ENCODE peak calls at places on chromosome 3, in ten cellular contexts. One of them, this sample, is unnamed.

GRCh38 chr3:112136959-112137693 is 4.1 kb upstream of the GCSAM start:
- DNase-seq in GM13977: no peak
- DNase-seq in stimulated activated CD4-positive, alpha-beta T cell treated with anti-CD3 and anti-CD28 coated beads, Interleukin-4, amount 100 ng/mL, for 48 hours: no peak
- DNase-seq in SJSA1: no peak
- DNase-seq in neuronal stem cell: peak; percentile 75
- DNase-seq in DMS53: peak; percentile 65
- DNase-seq in T-helper 9 cell: no peak
- DNase-seq in effector CD4-positive, alpha-beta T cell: no peak
- DNase-seq in NCI-H1436: peak; percentile 66
- DNase-seq in IMR-90: peak; percentile 34
- DNase-seq in this sample: no peak

GRCh38 chr3:51682079-51682478 is 11.0 kb downstream of the TEX264 start:
- DNase-seq in GM13977: peak; percentile 91
- DNase-seq in stimulated activated CD4-positive, alpha-beta T cell treated with anti-CD3 and anti-CD28 coated beads, Interleukin-4, amount 100 ng/mL, for 48 hours: no peak
- DNase-seq in SJSA1: peak; percentile 59
- DNase-seq in neuronal stem cell: peak; percentile 69
- DNase-seq in DMS53: peak; percentile 70
- DNase-seq in T-helper 9 cell: peak; percentile 54
- DNase-seq in effector CD4-positive, alpha-beta T cell: peak; percentile 65
- DNase-seq in NCI-H1436: peak; percentile 26
- DNase-seq in IMR-90: peak; percentile 88
- DNase-seq in this sample: peak; percentile 63

GRCh38 chr3:164608554-164609276 is 469.6 kb downstream of the SI start:
- DNase-seq in GM13977: no peak
- DNase-seq in stimulated activated CD4-positive, alpha-beta T cell treated with anti-CD3 and anti-CD28 coated beads, Interleukin-4, amount 100 ng/mL, for 48 hours: no peak
- DNase-seq in SJSA1: no peak
- DNase-seq in neuronal stem cell: no peak
- DNase-seq in DMS53: no peak
- DNase-seq in T-helper 9 cell: no peak
- DNase-seq in effector CD4-positive, alpha-beta T cell: no peak
- DNase-seq in NCI-H1436: no peak
- DNase-seq in IMR-90: no peak
- DNase-seq in this sample: no peak

GRCh38 chr3:155704771-155705559 is 39.9 kb downstream of the PLCH1 start:
- DNase-seq in GM13977: no peak
- DNase-seq in stimulated activated CD4-positive, alpha-beta T cell treated with anti-CD3 and anti-CD28 coated beads, Interleukin-4, amount 100 ng/mL, for 48 hours: no peak
- DNase-seq in SJSA1: no peak
- DNase-seq in neuronal stem cell: peak; percentile 43
- DNase-seq in DMS53: no peak
- DNase-seq in T-helper 9 cell: no peak
- DNase-seq in effector CD4-positive, alpha-beta T cell: no peak
- DNase-seq in NCI-H1436: no peak
- DNase-seq in IMR-90: peak; percentile 14
- DNase-seq in this sample: no peak

GRCh38 chr3:72960812-72961518 is 35.6 kb upstream of the PPP4R2 start:
- DNase-seq in GM13977: no peak
- DNase-seq in stimulated activated CD4-positive, alpha-beta T cell treated with anti-CD3 and anti-CD28 coated beads, Interleukin-4, amount 100 ng/mL, for 48 hours: no peak
- DNase-seq in SJSA1: no peak
- DNase-seq in neuronal stem cell: no peak
- DNase-seq in DMS53: peak; percentile 26
- DNase-seq in T-helper 9 cell: no peak
- DNase-seq in effector CD4-positive, alpha-beta T cell: no peak
- DNase-seq in NCI-H1436: no peak
- DNase-seq in IMR-90: peak; percentile 74
- DNase-seq in this sample: no peak

GRCh38 chr3:41907330-41908073 is 54.4 kb downstream of the ULK4 start:
- DNase-seq in GM13977: no peak
- DNase-seq in stimulated activated CD4-positive, alpha-beta T cell treated with anti-CD3 and anti-CD28 coated beads, Interleukin-4, amount 100 ng/mL, for 48 hours: no peak
- DNase-seq in SJSA1: no peak
- DNase-seq in neuronal stem cell: no peak
- DNase-seq in DMS53: no peak
- DNase-seq in T-helper 9 cell: no peak
- DNase-seq in effector CD4-positive, alpha-beta T cell: no peak
- DNase-seq in NCI-H1436: no peak
- DNase-seq in IMR-90: peak; percentile 59
- DNase-seq in this sample: no peak

GRCh38 chr3:10137178-10137577 is 4.4 kb upstream of the VHL start:
- DNase-seq in GM13977: no peak
- DNase-seq in stimulated activated CD4-positive, alpha-beta T cell treated with anti-CD3 and anti-CD28 coated beads, Interleukin-4, amount 100 ng/mL, for 48 hours: no peak
- DNase-seq in SJSA1: no peak
- DNase-seq in neuronal stem cell: no peak
- DNase-seq in DMS53: no peak
- DNase-seq in T-helper 9 cell: no peak
- DNase-seq in effector CD4-positive, alpha-beta T cell: no peak
- DNase-seq in NCI-H1436: no peak
- DNase-seq in IMR-90: no peak
- DNase-seq in this sample: no peak

GRCh38 chr3:49553320-49553689 is 972 bp upstream of the BSN start:
- DNase-seq in GM13977: no peak
- DNase-seq in stimulated activated CD4-positive, alpha-beta T cell treated with anti-CD3 and anti-CD28 coated beads, Interleukin-4, amount 100 ng/mL, for 48 hours: no peak
- DNase-seq in SJSA1: no peak
- DNase-seq in neuronal stem cell: no peak
- DNase-seq in DMS53: peak; percentile 47
- DNase-seq in T-helper 9 cell: no peak
- DNase-seq in effector CD4-positive, alpha-beta T cell: no peak
- DNase-seq in NCI-H1436: no peak
- DNase-seq in IMR-90: peak; percentile 48
- DNase-seq in this sample: no peak

GRCh38 chr3:165259518-165260193 is 63.5 kb upstream of the SLITRK3 start:
- DNase-seq in GM13977: no peak
- DNase-seq in stimulated activated CD4-positive, alpha-beta T cell treated with anti-CD3 and anti-CD28 coated beads, Interleukin-4, amount 100 ng/mL, for 48 hours: no peak
- DNase-seq in SJSA1: no peak
- DNase-seq in neuronal stem cell: no peak
- DNase-seq in DMS53: peak; percentile 37
- DNase-seq in T-helper 9 cell: no peak
- DNase-seq in effector CD4-positive, alpha-beta T cell: no peak
- DNase-seq in NCI-H1436: no peak
- DNase-seq in IMR-90: no peak
- DNase-seq in this sample: no peak

GRCh38 chr3:134656211-134656800 is 5.5 kb upstream of the KY start:
- DNase-seq in GM13977: no peak
- DNase-seq in stimulated activated CD4-positive, alpha-beta T cell treated with anti-CD3 and anti-CD28 coated beads, Interleukin-4, amount 100 ng/mL, for 48 hours: no peak
- DNase-seq in SJSA1: no peak
- DNase-seq in neuronal stem cell: no peak
- DNase-seq in DMS53: no peak
- DNase-seq in T-helper 9 cell: no peak
- DNase-seq in effector CD4-positive, alpha-beta T cell: no peak
- DNase-seq in NCI-H1436: no peak
- DNase-seq in IMR-90: no peak
- DNase-seq in this sample: no peak

GRCh38 chr3:64518950-64519349 is 168.8 kb downstream of the ADAMTS9 start:
- DNase-seq in GM13977: no peak
- DNase-seq in stimulated activated CD4-positive, alpha-beta T cell treated with anti-CD3 and anti-CD28 coated beads, Interleukin-4, amount 100 ng/mL, for 48 hours: no peak
- DNase-seq in SJSA1: no peak
- DNase-seq in neuronal stem cell: no peak
- DNase-seq in DMS53: no peak
- DNase-seq in T-helper 9 cell: no peak
- DNase-seq in effector CD4-positive, alpha-beta T cell: no peak
- DNase-seq in NCI-H1436: no peak
- DNase-seq in IMR-90: peak; percentile 41
- DNase-seq in this sample: no peak

GRCh38 chr3:98343647-98344507 is 9.8 kb upstream of the OR5K4 start:
- DNase-seq in GM13977: peak; percentile 34
- DNase-seq in stimulated activated CD4-positive, alpha-beta T cell treated with anti-CD3 and anti-CD28 coated beads, Interleukin-4, amount 100 ng/mL, for 48 hours: no peak
- DNase-seq in SJSA1: no peak
- DNase-seq in neuronal stem cell: peak; percentile 63
- DNase-seq in DMS53: peak; percentile 77
- DNase-seq in T-helper 9 cell: no peak
- DNase-seq in effector CD4-positive, alpha-beta T cell: no peak
- DNase-seq in NCI-H1436: peak; percentile 27
- DNase-seq in IMR-90: peak; percentile 17
- DNase-seq in this sample: no peak

GRCh38 chr3:186849392-186849975 is 7.0 kb downstream of the ADIPOQ start:
- DNase-seq in GM13977: peak; percentile 78
- DNase-seq in stimulated activated CD4-positive, alpha-beta T cell treated with anti-CD3 and anti-CD28 coated beads, Interleukin-4, amount 100 ng/mL, for 48 hours: no peak
- DNase-seq in SJSA1: no peak
- DNase-seq in neuronal stem cell: no peak
- DNase-seq in DMS53: peak; percentile 63
- DNase-seq in T-helper 9 cell: no peak
- DNase-seq in effector CD4-positive, alpha-beta T cell: no peak
- DNase-seq in NCI-H1436: peak; percentile 71
- DNase-seq in IMR-90: peak; percentile 38
- DNase-seq in this sample: no peak

GRCh38 chr3:9994086-9994844 is 7.6 kb upstream of the EMC3 start:
- DNase-seq in GM13977: no peak
- DNase-seq in stimulated activated CD4-positive, alpha-beta T cell treated with anti-CD3 and anti-CD28 coated beads, Interleukin-4, amount 100 ng/mL, for 48 hours: no peak
- DNase-seq in SJSA1: no peak
- DNase-seq in neuronal stem cell: no peak
- DNase-seq in DMS53: no peak
- DNase-seq in T-helper 9 cell: no peak
- DNase-seq in effector CD4-positive, alpha-beta T cell: no peak
- DNase-seq in NCI-H1436: no peak
- DNase-seq in IMR-90: peak; percentile 87
- DNase-seq in this sample: no peak

GRCh38 chr3:61928020-61928419 is 366.6 kb downstream of the PTPRG start:
- DNase-seq in GM13977: no peak
- DNase-seq in stimulated activated CD4-positive, alpha-beta T cell treated with anti-CD3 and anti-CD28 coated beads, Interleukin-4, amount 100 ng/mL, for 48 hours: no peak
- DNase-seq in SJSA1: no peak
- DNase-seq in neuronal stem cell: no peak
- DNase-seq in DMS53: no peak
- DNase-seq in T-helper 9 cell: no peak
- DNase-seq in effector CD4-positive, alpha-beta T cell: no peak
- DNase-seq in NCI-H1436: no peak
- DNase-seq in IMR-90: peak; percentile 7
- DNase-seq in this sample: no peak

GRCh38 chr3:34012102-34012461 is 213.7 kb downstream of the PDCD6IP start:
- DNase-seq in GM13977: no peak
- DNase-seq in stimulated activated CD4-positive, alpha-beta T cell treated with anti-CD3 and anti-CD28 coated beads, Interleukin-4, amount 100 ng/mL, for 48 hours: no peak
- DNase-seq in SJSA1: peak; percentile 80
- DNase-seq in neuronal stem cell: no peak
- DNase-seq in DMS53: peak; percentile 69
- DNase-seq in T-helper 9 cell: no peak
- DNase-seq in effector CD4-positive, alpha-beta T cell: no peak
- DNase-seq in NCI-H1436: no peak
- DNase-seq in IMR-90: peak; percentile 100
- DNase-seq in this sample: no peak

GRCh38 chr3:106068386-106068785 is 199.6 kb upstream of the CBLB start:
- DNase-seq in GM13977: no peak
- DNase-seq in stimulated activated CD4-positive, alpha-beta T cell treated with anti-CD3 and anti-CD28 coated beads, Interleukin-4, amount 100 ng/mL, for 48 hours: no peak
- DNase-seq in SJSA1: no peak
- DNase-seq in neuronal stem cell: no peak
- DNase-seq in DMS53: no peak
- DNase-seq in T-helper 9 cell: no peak
- DNase-seq in effector CD4-positive, alpha-beta T cell: no peak
- DNase-seq in NCI-H1436: no peak
- DNase-seq in IMR-90: no peak
- DNase-seq in this sample: no peak

GRCh38 chr3:156575661-156576450 is 20.9 kb upstream of the SSR3 start:
- DNase-seq in GM13977: no peak
- DNase-seq in stimulated activated CD4-positive, alpha-beta T cell treated with anti-CD3 and anti-CD28 coated beads, Interleukin-4, amount 100 ng/mL, for 48 hours: no peak
- DNase-seq in SJSA1: no peak
- DNase-seq in neuronal stem cell: no peak
- DNase-seq in DMS53: no peak
- DNase-seq in T-helper 9 cell: no peak
- DNase-seq in effector CD4-positive, alpha-beta T cell: no peak
- DNase-seq in NCI-H1436: no peak
- DNase-seq in IMR-90: no peak
- DNase-seq in this sample: no peak

GRCh38 chr3:58585994-58586393 is 8.8 kb upstream of the FAM107A start:
- DNase-seq in GM13977: peak; percentile 66
- DNase-seq in stimulated activated CD4-positive, alpha-beta T cell treated with anti-CD3 and anti-CD28 coated beads, Interleukin-4, amount 100 ng/mL, for 48 hours: no peak
- DNase-seq in SJSA1: no peak
- DNase-seq in neuronal stem cell: no peak
- DNase-seq in DMS53: peak; percentile 6
- DNase-seq in T-helper 9 cell: no peak
- DNase-seq in effector CD4-positive, alpha-beta T cell: no peak
- DNase-seq in NCI-H1436: no peak
- DNase-seq in IMR-90: no peak
- DNase-seq in this sample: no peak

GRCh38 chr3:65666426-65667091 is 372.2 kb downstream of the MAGI1 start:
- DNase-seq in GM13977: no peak
- DNase-seq in stimulated activated CD4-positive, alpha-beta T cell treated with anti-CD3 and anti-CD28 coated beads, Interleukin-4, amount 100 ng/mL, for 48 hours: no peak
- DNase-seq in SJSA1: no peak
- DNase-seq in neuronal stem cell: no peak
- DNase-seq in DMS53: no peak
- DNase-seq in T-helper 9 cell: no peak
- DNase-seq in effector CD4-positive, alpha-beta T cell: no peak
- DNase-seq in NCI-H1436: no peak
- DNase-seq in IMR-90: peak; percentile 61
- DNase-seq in this sample: no peak

GRCh38 chr3:148943531-148944200 is 47.7 kb upstream of the GYG1 start:
- DNase-seq in GM13977: peak; percentile 79
- DNase-seq in stimulated activated CD4-positive, alpha-beta T cell treated with anti-CD3 and anti-CD28 coated beads, Interleukin-4, amount 100 ng/mL, for 48 hours: no peak
- DNase-seq in SJSA1: peak; percentile 74
- DNase-seq in neuronal stem cell: no peak
- DNase-seq in DMS53: peak; percentile 90
- DNase-seq in T-helper 9 cell: no peak
- DNase-seq in effector CD4-positive, alpha-beta T cell: no peak
- DNase-seq in NCI-H1436: peak; percentile 73
- DNase-seq in IMR-90: peak; percentile 85
- DNase-seq in this sample: no peak

GRCh38 chr3:172676208-172676920 is 34.5 kb downstream of the NCEH1 start:
- DNase-seq in GM13977: no peak
- DNase-seq in stimulated activated CD4-positive, alpha-beta T cell treated with anti-CD3 and anti-CD28 coated beads, Interleukin-4, amount 100 ng/mL, for 48 hours: no peak
- DNase-seq in SJSA1: no peak
- DNase-seq in neuronal stem cell: no peak
- DNase-seq in DMS53: no peak
- DNase-seq in T-helper 9 cell: no peak
- DNase-seq in effector CD4-positive, alpha-beta T cell: no peak
- DNase-seq in NCI-H1436: no peak
- DNase-seq in IMR-90: no peak
- DNase-seq in this sample: no peak

GRCh38 chr3:4583441-4583840 is 90.3 kb downstream of the ITPR1 start:
- DNase-seq in GM13977: no peak
- DNase-seq in stimulated activated CD4-positive, alpha-beta T cell treated with anti-CD3 and anti-CD28 coated beads, Interleukin-4, amount 100 ng/mL, for 48 hours: no peak
- DNase-seq in SJSA1: no peak
- DNase-seq in neuronal stem cell: no peak
- DNase-seq in DMS53: no peak
- DNase-seq in T-helper 9 cell: no peak
- DNase-seq in effector CD4-positive, alpha-beta T cell: no peak
- DNase-seq in NCI-H1436: no peak
- DNase-seq in IMR-90: peak; percentile 24
- DNase-seq in this sample: no peak

GRCh38 chr3:121477589-121477988 is 68.2 kb downstream of the POLQ start:
- DNase-seq in GM13977: no peak
- DNase-seq in stimulated activated CD4-positive, alpha-beta T cell treated with anti-CD3 and anti-CD28 coated beads, Interleukin-4, amount 100 ng/mL, for 48 hours: no peak
- DNase-seq in SJSA1: peak; percentile 47
- DNase-seq in neuronal stem cell: no peak
- DNase-seq in DMS53: no peak
- DNase-seq in T-helper 9 cell: no peak
- DNase-seq in effector CD4-positive, alpha-beta T cell: no peak
- DNase-seq in NCI-H1436: no peak
- DNase-seq in IMR-90: peak; percentile 80
- DNase-seq in this sample: no peak

GRCh38 chr3:68060186-68060585 is 405.8 kb upstream of the SUCLG2 start:
- DNase-seq in GM13977: no peak
- DNase-seq in stimulated activated CD4-positive, alpha-beta T cell treated with anti-CD3 and anti-CD28 coated beads, Interleukin-4, amount 100 ng/mL, for 48 hours: no peak
- DNase-seq in SJSA1: no peak
- DNase-seq in neuronal stem cell: no peak
- DNase-seq in DMS53: peak; percentile 7
- DNase-seq in T-helper 9 cell: no peak
- DNase-seq in effector CD4-positive, alpha-beta T cell: no peak
- DNase-seq in NCI-H1436: no peak
- DNase-seq in IMR-90: no peak
- DNase-seq in this sample: no peak

GRCh38 chr3:123410149-123410515 is 38.8 kb downstream of the ADCY5 start:
- DNase-seq in GM13977: no peak
- DNase-seq in stimulated activated CD4-positive, alpha-beta T cell treated with anti-CD3 and anti-CD28 coated beads, Interleukin-4, amount 100 ng/mL, for 48 hours: no peak
- DNase-seq in SJSA1: no peak
- DNase-seq in neuronal stem cell: no peak
- DNase-seq in DMS53: no peak
- DNase-seq in T-helper 9 cell: no peak
- DNase-seq in effector CD4-positive, alpha-beta T cell: no peak
- DNase-seq in NCI-H1436: no peak
- DNase-seq in IMR-90: no peak
- DNase-seq in this sample: no peak

GRCh38 chr3:42526616-42527367 is 24.3 kb downstream of the VIPR1 start:
- DNase-seq in GM13977: no peak
- DNase-seq in stimulated activated CD4-positive, alpha-beta T cell treated with anti-CD3 and anti-CD28 coated beads, Interleukin-4, amount 100 ng/mL, for 48 hours: peak; percentile 40
- DNase-seq in SJSA1: no peak
- DNase-seq in neuronal stem cell: no peak
- DNase-seq in DMS53: no peak
- DNase-seq in T-helper 9 cell: peak; percentile 33
- DNase-seq in effector CD4-positive, alpha-beta T cell: peak; percentile 27
- DNase-seq in NCI-H1436: no peak
- DNase-seq in IMR-90: no peak
- DNase-seq in this sample: peak; percentile 30

GRCh38 chr3:98445949-98446406 is 17.0 kb upstream of the OR5K1 start:
- DNase-seq in GM13977: peak; percentile 47
- DNase-seq in stimulated activated CD4-positive, alpha-beta T cell treated with anti-CD3 and anti-CD28 coated beads, Interleukin-4, amount 100 ng/mL, for 48 hours: no peak
- DNase-seq in SJSA1: no peak
- DNase-seq in neuronal stem cell: peak; percentile 1
- DNase-seq in DMS53: peak; percentile 15
- DNase-seq in T-helper 9 cell: no peak
- DNase-seq in effector CD4-positive, alpha-beta T cell: no peak
- DNase-seq in NCI-H1436: no peak
- DNase-seq in IMR-90: no peak
- DNase-seq in this sample: no peak